ENCODE peak calls at places on chromosomes 13 and 19, in nine cellular contexts. One of them, this sample, is unnamed.

GRCh38 chr13:81760316-81760715 is 1419.4 kb upstream of the SPRY2 start:
- DNase-seq in PC-9: no peak
- DNase-seq in thoracic aorta: no peak
- DNase-seq in naive thymus-derived CD4-positive, alpha-beta T cell: no peak
- DNase-seq in left ventricle myocardium inferior: no peak
- DNase-seq in foreskin fibroblast: no peak
- DNase-seq in GM23248: no peak
- DNase-seq in H1: no peak
- DNase-seq in HFF-Myc: no peak
- DNase-seq in this sample: no peak

GRCh38 chr19:38409631-38410133 is 6.8 kb downstream of the FAM98C start:
- DNase-seq in left ventricle myocardium inferior: peak
- DNase-seq in H1: no peak
- DNase-seq in foreskin fibroblast: peak
- DNase-seq in naive thymus-derived CD4-positive, alpha-beta T cell: no peak
- DNase-seq in HFF-Myc: no peak
- DNase-seq in PC-9: no peak
- DNase-seq in GM23248: peak
- DNase-seq in thoracic aorta: no peak
- DNase-seq in this sample: no peak

GRCh38 chr13:83881917-83882625 is at the start of gene SLITRK1:
- DNase-seq in H1: peak
- DNase-seq in GM23248: peak
- DNase-seq in thoracic aorta: no peak
- DNase-seq in PC-9: no peak
- DNase-seq in HFF-Myc: peak
- DNase-seq in foreskin fibroblast: peak
- DNase-seq in left ventricle myocardium inferior: no peak
- DNase-seq in naive thymus-derived CD4-positive, alpha-beta T cell: no peak
- DNase-seq in this sample: peak

GRCh38 chr19:2607712-2608601 is 94.5 kb downstream of the GNG7 start:
- DNase-seq in GM23248: no peak
- DNase-seq in PC-9: no peak
- DNase-seq in H1: no peak
- DNase-seq in foreskin fibroblast: no peak
- DNase-seq in naive thymus-derived CD4-positive, alpha-beta T cell: peak
- DNase-seq in left ventricle myocardium inferior: no peak
- DNase-seq in HFF-Myc: no peak
- DNase-seq in thoracic aorta: no peak
- DNase-seq in this sample: no peak

GRCh38 chr13:27040826-27041108 is 130.8 kb downstream of the USP12 start:
- DNase-seq in left ventricle myocardium inferior: no peak
- DNase-seq in H1: no peak
- DNase-seq in thoracic aorta: no peak
- DNase-seq in HFF-Myc: no peak
- DNase-seq in foreskin fibroblast: no peak
- DNase-seq in GM23248: no peak
- DNase-seq in PC-9: no peak
- DNase-seq in naive thymus-derived CD4-positive, alpha-beta T cell: no peak
- DNase-seq in this sample: no peak

GRCh38 chr13:51933466-51934058 is 71.8 kb downstream of the CCDC70 start:
- DNase-seq in HFF-Myc: no peak
- DNase-seq in naive thymus-derived CD4-positive, alpha-beta T cell: no peak
- DNase-seq in H1: no peak
- DNase-seq in PC-9: no peak
- DNase-seq in thoracic aorta: no peak
- DNase-seq in foreskin fibroblast: no peak
- DNase-seq in GM23248: no peak
- DNase-seq in left ventricle myocardium inferior: no peak
- DNase-seq in this sample: no peak

GRCh38 chr13:28741080-28741479 is 22.3 kb upstream of the SLC46A3 start:
- DNase-seq in GM23248: no peak
- DNase-seq in foreskin fibroblast: no peak
- DNase-seq in H1: no peak
- DNase-seq in PC-9: no peak
- DNase-seq in naive thymus-derived CD4-positive, alpha-beta T cell: no peak
- DNase-seq in HFF-Myc: no peak
- DNase-seq in left ventricle myocardium inferior: no peak
- DNase-seq in thoracic aorta: no peak
- DNase-seq in this sample: no peak

GRCh38 chr13:97079726-97080125 is 85.5 kb upstream of the OXGR1 start:
- DNase-seq in left ventricle myocardium inferior: no peak
- DNase-seq in HFF-Myc: no peak
- DNase-seq in foreskin fibroblast: no peak
- DNase-seq in thoracic aorta: no peak
- DNase-seq in PC-9: no peak
- DNase-seq in H1: no peak
- DNase-seq in naive thymus-derived CD4-positive, alpha-beta T cell: no peak
- DNase-seq in GM23248: no peak
- DNase-seq in this sample: no peak

GRCh38 chr13:41581884-41582547 is 124.7 kb downstream of the RGCC start:
- DNase-seq in left ventricle myocardium inferior: no peak
- DNase-seq in foreskin fibroblast: no peak
- DNase-seq in H1: no peak
- DNase-seq in thoracic aorta: no peak
- DNase-seq in PC-9: no peak
- DNase-seq in HFF-Myc: no peak
- DNase-seq in naive thymus-derived CD4-positive, alpha-beta T cell: no peak
- DNase-seq in GM23248: no peak
- DNase-seq in this sample: no peak

GRCh38 chr13:113802090-113802531 is 43.1 kb downstream of the TMEM255B start:
- DNase-seq in naive thymus-derived CD4-positive, alpha-beta T cell: no peak
- DNase-seq in foreskin fibroblast: peak
- DNase-seq in H1: peak
- DNase-seq in GM23248: peak
- DNase-seq in PC-9: no peak
- DNase-seq in HFF-Myc: peak
- DNase-seq in left ventricle myocardium inferior: peak
- DNase-seq in thoracic aorta: no peak
- DNase-seq in this sample: peak

GRCh38 chr13:43596924-43597598 is 189.7 kb downstream of the ENOX1 start:
- DNase-seq in GM23248: no peak
- DNase-seq in HFF-Myc: no peak
- DNase-seq in H1: no peak
- DNase-seq in thoracic aorta: no peak
- DNase-seq in left ventricle myocardium inferior: no peak
- DNase-seq in naive thymus-derived CD4-positive, alpha-beta T cell: no peak
- DNase-seq in PC-9: no peak
- DNase-seq in foreskin fibroblast: no peak
- DNase-seq in this sample: no peak

GRCh38 chr13:110103479-110103878 is 203.5 kb downstream of the COL4A1 start:
- DNase-seq in GM23248: peak
- DNase-seq in foreskin fibroblast: no peak
- DNase-seq in thoracic aorta: no peak
- DNase-seq in PC-9: no peak
- DNase-seq in left ventricle myocardium inferior: no peak
- DNase-seq in naive thymus-derived CD4-positive, alpha-beta T cell: no peak
- DNase-seq in H1: no peak
- DNase-seq in HFF-Myc: no peak
- DNase-seq in this sample: no peak

GRCh38 chr13:112696869-112697465 is 7.1 kb downstream of the ATP11A start:
- DNase-seq in foreskin fibroblast: no peak
- DNase-seq in H1: no peak
- DNase-seq in GM23248: no peak
- DNase-seq in left ventricle myocardium inferior: no peak
- DNase-seq in PC-9: no peak
- DNase-seq in HFF-Myc: no peak
- DNase-seq in thoracic aorta: no peak
- DNase-seq in naive thymus-derived CD4-positive, alpha-beta T cell: no peak
- DNase-seq in this sample: no peak

GRCh38 chr19:9075064-9075964 is 11.5 kb upstream of the OR1M1 start:
- DNase-seq in H1: peak
- DNase-seq in thoracic aorta: peak
- DNase-seq in foreskin fibroblast: peak
- DNase-seq in GM23248: peak
- DNase-seq in naive thymus-derived CD4-positive, alpha-beta T cell: no peak
- DNase-seq in PC-9: peak
- DNase-seq in left ventricle myocardium inferior: peak
- DNase-seq in HFF-Myc: peak
- DNase-seq in this sample: peak

GRCh38 chr13:36362251-36362650 is 16.1 kb upstream of the SPART start:
- DNase-seq in GM23248: peak
- DNase-seq in thoracic aorta: no peak
- DNase-seq in left ventricle myocardium inferior: no peak
- DNase-seq in naive thymus-derived CD4-positive, alpha-beta T cell: no peak
- DNase-seq in foreskin fibroblast: peak
- DNase-seq in H1: no peak
- DNase-seq in HFF-Myc: peak
- DNase-seq in PC-9: peak
- DNase-seq in this sample: no peak

GRCh38 chr19:46082728-46083050 is 41.8 kb downstream of the IGFL3 start:
- DNase-seq in thoracic aorta: no peak
- DNase-seq in naive thymus-derived CD4-positive, alpha-beta T cell: no peak
- DNase-seq in left ventricle myocardium inferior: no peak
- DNase-seq in foreskin fibroblast: no peak
- DNase-seq in H1: no peak
- DNase-seq in PC-9: peak
- DNase-seq in GM23248: peak
- DNase-seq in HFF-Myc: no peak
- DNase-seq in this sample: no peak

GRCh38 chr13:67221630-67222226 is 8.4 kb downstream of the PCDH9 start:
- DNase-seq in foreskin fibroblast: no peak
- DNase-seq in GM23248: no peak
- DNase-seq in naive thymus-derived CD4-positive, alpha-beta T cell: no peak
- DNase-seq in thoracic aorta: no peak
- DNase-seq in left ventricle myocardium inferior: no peak
- DNase-seq in H1: no peak
- DNase-seq in HFF-Myc: no peak
- DNase-seq in PC-9: no peak
- DNase-seq in this sample: no peak
- H3K4me3 ChIP-seq in foreskin fibroblast: no peak
- H3K4me3 ChIP-seq in GM23248: no peak
- H3K4me3 ChIP-seq in naive thymus-derived CD4-positive, alpha-beta T cell: no peak
- H3K4me3 ChIP-seq in thoracic aorta: peak
- H3K4me3 ChIP-seq in left ventricle myocardium inferior: peak
- H3K4me3 ChIP-seq in H1: no peak
- H3K4me3 ChIP-seq in HFF-Myc: no peak
- H3K4me3 ChIP-seq in PC-9: no peak
- H3K4me3 ChIP-seq in this sample: no peak

GRCh38 chr13:98176777-98177608 is at the start of gene RNF113B:
- DNase-seq in GM23248: no peak
- DNase-seq in naive thymus-derived CD4-positive, alpha-beta T cell: no peak
- DNase-seq in thoracic aorta: no peak
- DNase-seq in left ventricle myocardium inferior: no peak
- DNase-seq in HFF-Myc: no peak
- DNase-seq in foreskin fibroblast: no peak
- DNase-seq in PC-9: no peak
- DNase-seq in H1: no peak
- DNase-seq in this sample: no peak
- H3K4me3 ChIP-seq in GM23248: no peak
- H3K4me3 ChIP-seq in naive thymus-derived CD4-positive, alpha-beta T cell: no peak
- H3K4me3 ChIP-seq in thoracic aorta: no peak
- H3K4me3 ChIP-seq in left ventricle myocardium inferior: no peak
- H3K4me3 ChIP-seq in HFF-Myc: no peak
- H3K4me3 ChIP-seq in foreskin fibroblast: no peak
- H3K4me3 ChIP-seq in PC-9: no peak
- H3K4me3 ChIP-seq in H1: no peak
- H3K4me3 ChIP-seq in this sample: no peak

GRCh38 chr19:33248104-33248503 is 22.5 kb upstream of the SLC7A10 start:
- DNase-seq in HFF-Myc: no peak
- DNase-seq in PC-9: no peak
- DNase-seq in naive thymus-derived CD4-positive, alpha-beta T cell: no peak
- DNase-seq in foreskin fibroblast: no peak
- DNase-seq in GM23248: no peak
- DNase-seq in thoracic aorta: no peak
- DNase-seq in H1: no peak
- DNase-seq in left ventricle myocardium inferior: no peak
- DNase-seq in this sample: no peak

GRCh38 chr19:33249740-33250366 is 24.2 kb upstream of the SLC7A10 start:
- DNase-seq in naive thymus-derived CD4-positive, alpha-beta T cell: no peak
- DNase-seq in GM23248: no peak
- DNase-seq in foreskin fibroblast: no peak
- DNase-seq in PC-9: no peak
- DNase-seq in HFF-Myc: no peak
- DNase-seq in thoracic aorta: no peak
- DNase-seq in left ventricle myocardium inferior: no peak
- DNase-seq in H1: no peak
- DNase-seq in this sample: no peak

GRCh38 chr19:33250500-33250899 is 24.9 kb upstream of the SLC7A10 start:
- DNase-seq in HFF-Myc: no peak
- DNase-seq in H1: no peak
- DNase-seq in GM23248: no peak
- DNase-seq in naive thymus-derived CD4-positive, alpha-beta T cell: no peak
- DNase-seq in PC-9: no peak
- DNase-seq in foreskin fibroblast: no peak
- DNase-seq in thoracic aorta: no peak
- DNase-seq in left ventricle myocardium inferior: no peak
- DNase-seq in this sample: no peak

GRCh38 chr19:33248553-33248953 is 22.9 kb upstream of the SLC7A10 start:
- DNase-seq in HFF-Myc: no peak
- DNase-seq in foreskin fibroblast: no peak
- DNase-seq in H1: no peak
- DNase-seq in left ventricle myocardium inferior: no peak
- DNase-seq in naive thymus-derived CD4-positive, alpha-beta T cell: no peak
- DNase-seq in GM23248: no peak
- DNase-seq in PC-9: no peak
- DNase-seq in thoracic aorta: no peak
- DNase-seq in this sample: no peak

DNA sequence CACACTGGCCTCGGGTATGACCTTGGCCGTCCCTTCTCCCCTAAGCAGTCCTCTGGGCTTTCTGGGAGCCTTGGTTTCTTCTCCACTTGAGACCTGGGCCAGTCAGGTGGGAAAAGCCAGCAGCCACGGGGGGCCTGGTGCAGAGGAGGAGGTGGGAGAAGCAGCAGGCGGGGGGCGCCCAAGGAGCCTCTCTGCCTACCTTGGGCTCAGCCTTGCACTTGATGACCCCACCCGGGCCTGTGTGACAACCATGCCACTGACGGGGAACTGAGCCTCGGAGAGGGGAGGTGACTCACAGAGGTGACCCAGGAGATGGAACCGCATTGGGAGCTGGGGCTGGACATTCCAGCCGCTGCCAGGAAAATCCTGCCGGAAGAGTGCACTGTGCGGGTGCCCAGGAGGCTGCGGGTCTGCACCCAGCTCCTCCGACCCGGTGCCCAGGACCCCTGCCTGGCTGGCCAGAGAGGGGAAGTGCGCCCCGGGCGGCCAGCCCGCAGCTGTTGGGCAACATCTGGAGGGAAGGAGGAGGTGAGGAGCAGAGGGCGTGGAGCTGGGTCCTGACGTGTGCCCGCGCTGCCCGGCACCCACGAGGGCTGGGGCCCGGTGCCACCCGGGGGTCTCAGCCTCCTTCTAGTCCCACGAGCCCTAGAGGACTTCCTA is 23.4 kb upstream of the SLC7A10 start:
- DNase-seq in thoracic aorta: no peak
- DNase-seq in H1: no peak
- DNase-seq in foreskin fibroblast: no peak
- DNase-seq in HFF-Myc: no peak
- DNase-seq in PC-9: peak
- DNase-seq in naive thymus-derived CD4-positive, alpha-beta T cell: no peak
- DNase-seq in GM23248: peak
- DNase-seq in left ventricle myocardium inferior: no peak
- DNase-seq in this sample: peak
- H3K4me3 ChIP-seq in thoracic aorta: no peak
- H3K4me3 ChIP-seq in H1: no peak
- H3K4me3 ChIP-seq in foreskin fibroblast: no peak
- H3K4me3 ChIP-seq in HFF-Myc: no peak
- H3K4me3 ChIP-seq in PC-9: peak
- H3K4me3 ChIP-seq in naive thymus-derived CD4-positive, alpha-beta T cell: no peak
- H3K4me3 ChIP-seq in GM23248: no peak
- H3K4me3 ChIP-seq in left ventricle myocardium inferior: no peak
- H3K4me3 ChIP-seq in this sample: no peak

DNA sequence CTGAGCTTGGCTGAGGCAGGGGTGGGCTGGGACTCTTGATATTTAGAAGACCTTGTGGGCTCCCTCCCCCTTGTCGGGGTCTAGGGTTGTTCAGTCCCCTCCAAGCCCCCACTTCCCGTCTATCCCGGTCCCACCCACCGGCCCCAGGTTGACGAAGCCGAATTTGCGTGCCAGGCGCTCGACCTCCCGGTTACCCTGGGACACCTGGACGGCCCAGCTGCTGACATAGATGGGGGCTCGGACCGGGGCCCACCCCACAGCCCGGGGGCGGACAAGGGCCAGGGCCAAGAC is 185 bp downstream of the PCSK4 start:
- DNase-seq in naive thymus-derived CD4-positive, alpha-beta T cell: no peak
- DNase-seq in thoracic aorta: no peak
- DNase-seq in GM23248: no peak
- DNase-seq in HFF-Myc: no peak
- DNase-seq in H1: no peak
- DNase-seq in foreskin fibroblast: no peak
- DNase-seq in PC-9: no peak
- DNase-seq in left ventricle myocardium inferior: no peak
- DNase-seq in this sample: no peak
- H3K4me3 ChIP-seq in naive thymus-derived CD4-positive, alpha-beta T cell: peak
- H3K4me3 ChIP-seq in thoracic aorta: peak
- H3K4me3 ChIP-seq in GM23248: peak
- H3K4me3 ChIP-seq in HFF-Myc: peak
- H3K4me3 ChIP-seq in H1: peak
- H3K4me3 ChIP-seq in foreskin fibroblast: peak
- H3K4me3 ChIP-seq in PC-9: peak
- H3K4me3 ChIP-seq in left ventricle myocardium inferior: peak
- H3K4me3 ChIP-seq in this sample: peak

This sample was measured in MG63.